ENCODE peak calls at places on chromosomes 11 and 22, in ten cellular contexts. P, O, R, V, T, K, E, S, U and L are unnamed samples.

GRCh38 chr22:48167238-48167637 is 1404.8 kb downstream of the TBC1D22A start:
- DNase-seq in R (no peak), K (no peak), S (no peak), E (no peak), U (no peak), P (no peak), T (peak), V (no peak), O (no peak), L (peak)

GRCh38 chr22:20636945-20637344 is 129.5 kb downstream of the MED15 start:
- DNase-seq in E (no peak), S (no peak), O (no peak), U (no peak), T (no peak), P (no peak), R (no peak), V (no peak), K (no peak), L (no peak)

GRCh38 chr11:124920870-124921609 is 2.0 kb downstream of the HEPN1 start:
- DNase-seq in E (peak), R (no peak), O (no peak), V (peak), T (peak), U (peak), P (peak), S (peak), K (peak), L (peak)

GRCh38 chr22:46290121-46290842 is 6.4 kb upstream of the GTSE1 start:
- DNase-seq in P (no peak), V (no peak), T (no peak), O (no peak), E (no peak), R (no peak), U (no peak), S (no peak), K (peak), L (no peak)

GRCh38 chr11:66150725-66151124 is 80.7 kb downstream of the PACS1 start:
- DNase-seq in E (no peak), V (no peak), P (no peak), K (no peak), S (no peak), T (no peak), U (no peak), O (no peak), R (no peak), L (no peak)

GRCh38 chr11:96342131-96342970 is 644 bp downstream of the MAML2 start:
- DNase-seq in P (no peak), E (no peak), O (no peak), R (no peak), U (no peak), S (no peak), K (no peak), V (no peak), T (no peak), L (peak)

GRCh38 chr11:41382927-41383326 is 76.5 kb downstream of the LRRC4C start:
- DNase-seq in O (no peak), U (no peak), P (no peak), S (no peak), E (no peak), R (no peak), K (no peak), T (no peak), V (no peak), L (peak)

GRCh38 chr11:62370743-62371440 is 33.6 kb downstream of the ASRGL1 start:
- DNase-seq in P (peak), U (peak), O (no peak), V (no peak), E (no peak), R (no peak), K (no peak), S (peak), T (peak), L (peak)

GRCh38 chr11:18650859-18651557 is 16.9 kb upstream of the SPTY2D1 start:
- DNase-seq in O (peak), R (no peak), V (no peak), U (no peak), K (no peak), S (no peak), E (peak), T (peak), P (peak), L (peak)